ENCODE peak calls at places on chromosomes 5 and 9, in ten cellular contexts. H, F, T, U, A, G, J, W, P and Q are unnamed samples.

GRCh38 chr5:57209316-57210040 is 35.6 kb downstream of the GPBP1 start:
- DNase-seq in J (peak; percentile 28), T (no peak), G (no peak), W (no peak), H (peak; percentile 6), U (no peak), P (no peak), A (peak; percentile 34), F (no peak), Q (no peak)

GRCh38 chr5:87074934-87075541 is 192.6 kb upstream of the RASA1 start:
- DNase-seq in H (peak; percentile 2), P (no peak), F (no peak), U (no peak), T (no peak), A (no peak), W (no peak), J (no peak), G (no peak), Q (no peak)

GRCh38 chr5:75325242-75325641 is 11.8 kb upstream of the HMGCR start:
- DNase-seq in T (no peak), J (no peak), W (no peak), F (no peak), G (no peak), U (no peak), A (no peak), P (no peak), H (no peak), Q (no peak)

GRCh38 chr5:73619606-73620334 is 6.2 kb upstream of the ARHGEF28 start:
- DNase-seq in P (no peak), W (no peak), U (no peak), A (no peak), F (no peak), J (no peak), H (no peak), G (no peak), T (no peak), Q (no peak)

GRCh38 chr9:128494108-128494742 is 10.3 kb upstream of the GLE1 start:
- DNase-seq in G (peak; percentile 63), H (no peak), A (no peak), F (peak; percentile 40), U (peak; percentile 64), T (peak; percentile 62), W (no peak), P (peak; percentile 68), J (no peak), Q (peak; percentile 87)

GRCh38 chr5:40983781-40984180 is 74.5 kb downstream of the C7 start:
- DNase-seq in F (no peak), G (no peak), W (no peak), H (no peak), A (no peak), P (no peak), T (no peak), J (peak; percentile 19), U (no peak), Q (no peak)

GRCh38 chr5:132662925-132663770 is 5.2 kb downstream of the IL13 start:
- DNase-seq in P (no peak), F (no peak), U (no peak), G (peak; percentile 23), H (no peak), A (peak; percentile 24), T (no peak), J (peak; percentile 21), W (no peak), Q (no peak)

GRCh38 chr9:126701820-126702500 is 88.2 kb downstream of the LMX1B start:
- DNase-seq in A (no peak), H (no peak), G (no peak), W (no peak), P (no peak), T (no peak), J (no peak), F (peak; percentile 9), U (no peak), Q (peak; percentile 65)

GRCh38 chr5:160118349-160119141 is 705 bp downstream of the PWWP2A start:
- DNase-seq in T (peak; percentile 11), F (peak; percentile 56), G (no peak), U (no peak), P (peak; percentile 59), W (peak; percentile 66), J (no peak), A (no peak), H (no peak), Q (peak; percentile 87)

GRCh38 chr5:160119142-160119904 is at the start of gene PWWP2A:
- DNase-seq in W (peak; percentile 100), P (peak; percentile 97), H (peak; percentile 100), A (peak; percentile 100), T (peak; percentile 100), U (peak; percentile 100), F (peak; percentile 99), G (peak; percentile 100), J (peak; percentile 100), Q (peak; percentile 99)

GRCh38 chr5:160116991-160117390 is 2.3 kb downstream of the PWWP2A start:
- DNase-seq in U (no peak), J (no peak), H (no peak), G (no peak), T (no peak), A (no peak), P (no peak), F (no peak), W (peak; percentile 10), Q (no peak)

DNA sequence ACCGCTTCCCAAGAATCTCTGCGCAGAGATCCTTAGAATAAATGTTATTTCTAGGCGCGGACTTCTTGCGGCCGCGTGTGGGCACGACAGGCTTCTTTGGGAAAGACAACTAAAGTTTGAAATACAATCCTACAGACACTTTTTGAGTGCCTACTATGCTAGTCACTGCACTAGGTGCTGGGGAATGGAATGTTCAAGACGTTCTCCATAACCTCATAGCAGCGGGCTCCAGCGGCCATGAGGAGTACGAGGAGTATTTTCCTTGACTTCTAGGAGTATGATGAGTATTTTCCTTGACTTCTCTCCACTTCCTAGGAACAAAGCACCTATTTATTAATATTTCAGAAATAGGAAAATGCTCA is 636 bp upstream of the PWWP2A start:
- DNase-seq in W (no peak), G (no peak), J (no peak), H (no peak), P (no peak), T (no peak), A (no peak), F (no peak), U (no peak), Q (no peak)
- H3K4me3 ChIP-seq in W (peak overlapping the region; percentile 22), G (no peak overlapping the region), J (no peak overlapping the region), H (no peak overlapping the region), P (no peak overlapping the region), T (no peak overlapping the region), A (no peak overlapping the region), F (no peak overlapping the region), U (no peak overlapping the region), Q (no peak overlapping the region)

DNA sequence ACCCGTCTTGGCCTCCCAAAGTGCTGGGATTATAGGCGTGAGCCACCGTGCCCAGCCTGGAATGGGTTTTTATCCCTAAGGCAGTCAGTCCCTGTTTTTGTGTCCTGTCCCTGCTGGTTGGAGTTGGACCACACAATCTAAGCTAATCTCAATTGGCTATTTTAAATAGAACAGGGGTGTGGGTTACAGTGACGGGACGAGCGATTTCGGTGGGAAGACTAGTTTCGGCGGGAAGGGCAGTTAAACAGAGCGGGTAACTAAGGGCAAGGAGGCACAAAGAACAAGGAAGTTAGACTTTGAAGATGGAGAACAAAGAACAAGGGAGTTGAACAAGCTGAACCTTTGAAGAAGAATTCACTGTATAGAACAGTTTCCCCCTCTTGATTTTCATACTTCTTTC is 1.4 kb downstream of the GTF3C5 start:
- DNase-seq in A (no peak), W (no peak), T (no peak), G (no peak), J (no peak), U (no peak), F (no peak), P (no peak), H (no peak), Q (no peak)
- H3K4me3 ChIP-seq in A (peak overlapping the region; percentile 92), W (no peak overlapping the region), T (peak overlapping the region; percentile 69), G (no peak overlapping the region), J (no peak overlapping the region), U (no peak overlapping the region), F (peak overlapping the region; percentile 96), P (no peak overlapping the region), H (peak overlapping the region; percentile 89), Q (no peak overlapping the region)

GRCh38 chr5:36298546-36298945 is 3.2 kb downstream of the RANBP3L start:
- DNase-seq in H (no peak), F (no peak), T (no peak), J (no peak), U (peak; percentile 5), P (no peak), A (peak; percentile 78), W (no peak), G (peak; percentile 18), Q (no peak)

GRCh38 chr5:36301858-36302603 is at the start of gene RANBP3L:
- DNase-seq in J (peak; percentile 56), A (peak; percentile 44), T (no peak), H (peak; percentile 63), F (no peak), W (no peak), G (peak; percentile 50), P (no peak), U (peak; percentile 40), Q (no peak)

GRCh38 chr5:36297653-36298052 is 4.0 kb downstream of the RANBP3L start:
- DNase-seq in P (no peak), A (no peak), J (no peak), G (no peak), H (no peak), W (no peak), F (no peak), U (no peak), T (no peak), Q (no peak)

GRCh38 chr5:36300927-36301540 is 668 bp downstream of the RANBP3L start:
- DNase-seq in W (no peak), F (no peak), T (no peak), A (peak; percentile 52), J (peak; percentile 1), H (no peak), P (no peak), G (no peak), U (no peak), Q (no peak)

GRCh38 chr5:36300181-36300926 is 1.3 kb downstream of the RANBP3L start:
- DNase-seq in W (no peak), G (no peak), U (no peak), F (no peak), P (no peak), J (peak; percentile 1), A (peak; percentile 30), H (no peak), T (no peak), Q (no peak)
- H3K4me3 ChIP-seq in W (no peak overlapping the region), G (no peak overlapping the region), U (no peak overlapping the region), F (peak overlapping the region; percentile 57), P (no peak overlapping the region), J (no peak overlapping the region), A (no peak overlapping the region), H (no peak overlapping the region), T (peak overlapping the region; percentile 44), Q (peak overlapping the region; percentile 10)

GRCh38 chr9:87447547-87448432 is 49.9 kb upstream of the DAPK1 start:
- DNase-seq in J (no peak), F (no peak), U (no peak), H (no peak), P (no peak), W (no peak), G (no peak), A (no peak), T (no peak), Q (no peak)

GRCh38 chr9:87443461-87443860 is 54.2 kb upstream of the DAPK1 start:
- DNase-seq in A (no peak), H (no peak), U (no peak), F (no peak), J (no peak), P (no peak), W (no peak), G (no peak), T (no peak), Q (no peak)

GRCh38 chr9:87446527-87446926 is 51.1 kb upstream of the DAPK1 start:
- DNase-seq in U (no peak), P (no peak), H (no peak), G (no peak), T (no peak), F (no peak), W (no peak), J (no peak), A (no peak), Q (no peak)

GRCh38 chr9:87443006-87443405 is 54.7 kb upstream of the DAPK1 start:
- DNase-seq in U (no peak), T (no peak), W (no peak), A (no peak), J (no peak), P (no peak), F (no peak), H (no peak), G (no peak), Q (no peak)

GRCh38 chr9:87445646-87446045 is 52.0 kb upstream of the DAPK1 start:
- DNase-seq in U (peak; percentile 51), J (peak; percentile 1), T (peak; percentile 28), H (peak; percentile 55), W (no peak), G (peak; percentile 65), A (peak; percentile 39), P (no peak), F (peak; percentile 38), Q (peak; percentile 49)
- H3K4me3 ChIP-seq in U (no peak overlapping the region), J (peak overlapping the region; percentile 43), T (no peak overlapping the region), H (peak overlapping the region; percentile 7), W (no peak overlapping the region), G (no peak overlapping the region), A (no peak overlapping the region), P (no peak overlapping the region), F (no peak overlapping the region), Q (no peak overlapping the region)